ENCODE peak calls at places on chromosome 2, in nine cellular contexts. I is adrenal gland; P is nephron progenitor cell; M is heart left ventricle; K is stimulated activated CD4-positive, alpha-beta T cell treated with anti-CD3 and anti-CD28 coated beads, Interleukin-2, amount 100 ng/mL, for 48 hours; H is epithelial cell of esophagus; L is iris pigment epithelial cell; D is AG09309; O is NCI-H1694 treated with DMSO at 0.1 percent for 48 hours. U is an unnamed sample.

GRCh38 chr2:239858179-239858578 is 167.0 kb downstream of the NDUFA10 start:
- DNase-seq in P (no peak), K (no peak), D (no peak), H (no peak), O (no peak), M (no peak), I (no peak), L (no peak), U (no peak)

GRCh38 chr2:73697606-73698005 is 39.5 kb downstream of the TPRKB start:
- DNase-seq in O (no peak), M (no peak), K (no peak), D (no peak), P (no peak), L (no peak), I (no peak), H (no peak), U (no peak)

GRCh38 chr2:222982909-222983265 is 69.1 kb upstream of the KCNE4 start:
- DNase-seq in P (no peak), H (no peak), K (no peak), L (no peak), M (no peak), D (no peak), O (no peak), I (no peak), U (no peak)

GRCh38 chr2:198127627-198128026 is 323.2 kb downstream of the PLCL1 start:
- DNase-seq in H (peak; percentile 74), L (peak; percentile 70), K (peak; percentile 24), O (peak; percentile 12), M (no peak), D (peak; percentile 53), I (peak; percentile 42), P (peak; percentile 18), U (no peak)

GRCh38 chr2:85797263-85797660 is 43.5 kb downstream of the ATOH8 start:
- DNase-seq in K (no peak), I (no peak), H (no peak), L (no peak), O (no peak), M (no peak), D (no peak), P (no peak), U (no peak)

GRCh38 chr2:216516730-216517350 is 18.2 kb downstream of the RPL37A start:
- DNase-seq in H (peak; percentile 55), M (no peak), I (no peak), L (peak; percentile 65), K (no peak), O (peak; percentile 85), P (no peak), D (no peak), U (no peak)

GRCh38 chr2:11822746-11823411 is 76.4 kb downstream of the LPIN1 start:
- DNase-seq in I (no peak), K (no peak), D (no peak), O (no peak), H (peak; percentile 80), M (no peak), P (no peak), L (peak; percentile 96), U (no peak)

GRCh38 chr2:20071397-20072383 is 20.3 kb upstream of the LAPTM4A start:
- DNase-seq in D (peak; percentile 96), H (peak; percentile 91), I (no peak), O (peak; percentile 94), K (no peak), P (peak; percentile 26), M (peak; percentile 80), L (peak; percentile 93), U (no peak)

GRCh38 chr2:174656035-174656434 is 58.4 kb upstream of the WIPF1 start:
- DNase-seq in K (no peak), P (no peak), H (no peak), L (no peak), M (no peak), O (no peak), I (no peak), D (no peak), U (no peak)

GRCh38 chr2:217695033-217695520 is 307.7 kb downstream of the TNS1 start:
- DNase-seq in D (peak; percentile 97), H (peak; percentile 94), L (peak; percentile 99), O (no peak), M (no peak), I (no peak), P (no peak), K (no peak), U (no peak)